ENCODE peak calls at places on chromosomes 11 and 22, in four cellular contexts. K is IMR-90, W is fibroblast of lung, J is mammary epithelial cell. Q is an unnamed sample.

GRCh38 chr11:130202818-130203671 is 43.5 kb downstream of the ST14 start:
- DNase-seq in J (no peak), K (no peak), W (no peak), Q (no peak)

GRCh38 chr11:6655020-6655789 is 404 bp downstream of the DCHS1 start:
- DNase-seq in J (no peak), W (no peak), K (no peak), Q (peak)

GRCh38 chr11:82863209-82863608 is 37.0 kb downstream of the PRCP start:
- DNase-seq in J (no peak), W (no peak), K (no peak), Q (no peak)

GRCh38 chr22:31613904-31614296 is 48.1 kb downstream of the PISD start:
- DNase-seq in K (no peak), J (no peak), W (no peak), Q (no peak)

GRCh38 chr22:38872172-38872830 is at the start of gene CBX6:
- DNase-seq in W (peak), K (peak), J (peak), Q (peak)

GRCh38 chr11:70483077-70483861 is 84.9 kb downstream of the CTTN start:
- DNase-seq in W (peak), J (peak), K (peak), Q (no peak)

GRCh38 chr11:123654566-123655081 is at the start of gene SCN3B:
- DNase-seq in K (peak), W (peak), J (peak), Q (peak)

GRCh38 chr11:57335343-57336110 is at the start of gene SSRP1:
- DNase-seq in K (peak), J (peak), W (peak), Q (peak)

GRCh38 chr11:1779034-1779805 is 15.5 kb upstream of the CTSD start:
- DNase-seq in J (no peak), W (no peak), K (no peak), Q (no peak)

GRCh38 chr11:70212227-70212811 is 9.2 kb downstream of the FADD start:
- DNase-seq in K (no peak), W (no peak), J (no peak), Q (no peak)

GRCh38 chr11:35355102-35355749 is 64.1 kb downstream of the SLC1A2 start:
- DNase-seq in W (no peak), K (no peak), J (peak), Q (no peak)

GRCh38 chr11:39374963-39375698 is 2084.3 kb downstream of the LRRC4C start:
- DNase-seq in K (peak), J (peak), W (peak), Q (peak)

GRCh38 chr11:115869780-115870431 is 365.7 kb upstream of the CADM1 start:
- DNase-seq in K (peak), W (peak), J (peak), Q (peak)

GRCh38 chr11:64675417-64676252 is 47.4 kb downstream of the NRXN2 start:
- DNase-seq in K (peak), J (peak), W (peak), Q (no peak)

GRCh38 chr22:46942816-46943783 is 180.7 kb downstream of the TBC1D22A start:
- DNase-seq in K (no peak), J (no peak), W (no peak), Q (no peak)

GRCh38 chr11:46200537-46201281 is 76.8 kb upstream of the CREB3L1 start:
- DNase-seq in J (peak), W (peak), K (peak), Q (no peak)

GRCh38 chr11:61764606-61765260 is 12.3 kb downstream of the MYRF start:
- DNase-seq in W (no peak), K (no peak), J (no peak), Q (no peak)

GRCh38 chr11:78080818-78081495 is 1.3 kb upstream of the NDUFC2 start:
- DNase-seq in W (peak), J (peak), K (peak), Q (no peak)

GRCh38 chr11:5380740-5381342 is 2.8 kb upstream of the OR51M1 start:
- DNase-seq in K (peak), J (peak), W (peak), Q (peak)

GRCh38 chr11:14107071-14107470 is 144.5 kb downstream of the SPON1 start:
- DNase-seq in J (no peak), W (no peak), K (no peak), Q (peak)

GRCh38 chr22:19974233-19974861 is 32.7 kb upstream of the TXNRD2 start:
- DNase-seq in K (peak), J (no peak), W (peak), Q (peak)

GRCh38 chr22:19976671-19977070 is 35.1 kb upstream of the TXNRD2 start:
- DNase-seq in J (no peak), W (no peak), K (no peak), Q (no peak)

GRCh38 chr22:19973551-19974183 is 32.0 kb upstream of the TXNRD2 start:
- DNase-seq in W (no peak), K (no peak), J (no peak), Q (no peak)

GRCh38 chr22:19975707-19976035 is 34.1 kb upstream of the TXNRD2 start:
- DNase-seq in W (no peak), K (no peak), J (no peak), Q (no peak)

DNA sequence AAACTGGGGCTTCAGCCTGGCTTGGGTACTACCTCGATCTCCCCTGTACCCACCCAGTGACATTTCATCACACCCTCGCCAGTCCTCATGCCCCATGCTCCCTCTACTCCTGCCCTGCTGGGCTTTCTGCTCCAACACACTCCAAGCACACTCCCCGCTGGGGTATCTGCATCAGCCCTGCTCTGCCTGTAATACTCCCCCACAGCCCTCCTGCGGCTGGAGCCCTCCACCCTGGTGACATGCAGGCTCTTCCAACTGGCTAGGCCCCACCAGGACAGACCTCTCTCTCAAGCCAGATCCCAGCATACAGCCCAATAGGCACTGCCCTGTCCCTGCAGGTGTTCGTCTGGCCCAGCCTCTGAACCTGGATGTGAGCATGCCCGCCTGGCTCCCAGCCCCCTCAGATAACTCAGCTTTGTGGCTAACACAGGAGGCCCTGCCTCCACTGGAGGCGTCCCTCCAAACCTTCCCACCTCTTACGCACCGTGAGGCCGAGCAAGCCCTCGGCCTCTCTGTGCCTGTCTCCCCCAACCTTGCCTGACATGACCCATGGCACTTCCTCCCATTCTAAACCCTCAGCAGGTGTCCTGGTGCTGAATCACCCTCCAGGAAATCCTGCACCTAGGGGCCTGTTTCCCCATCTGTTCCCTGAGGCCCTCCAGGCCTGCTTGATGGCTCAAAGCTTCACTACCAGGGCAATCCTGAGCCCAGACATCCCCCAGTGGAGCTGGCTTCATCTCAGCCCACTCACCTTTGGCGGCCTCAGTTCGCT is 33.5 kb upstream of the TXNRD2 start:
- DNase-seq in K (no peak), W (no peak), J (no peak), Q (no peak)
- H3K4me2 ChIP-seq in K (no peak), W (no peak), J (no peak), Q (peak)

GRCh38 chr22:20130319-20130718 is 1.3 kb upstream of the ZDHHC8 start:
- DNase-seq in K (no peak), J (no peak), W (no peak), Q (no peak)
- H3K4me2 ChIP-seq in K (no peak), J (no peak), W (no peak), Q (peak)

GRCh38 chr11:20111871-20112270 is 48.4 kb downstream of the DBX1 start:
- DNase-seq in K (no peak), W (no peak), J (no peak), Q (no peak)
- H3K4me2 ChIP-seq in K (peak), W (peak), J (peak), Q (no peak)

GRCh38 chr22:20875296-20875695 is 16.5 kb downstream of the SNAP29 start:
- DNase-seq in K (no peak), J (no peak), W (no peak), Q (no peak)

GRCh38 chr22:20877715-20878114 is 18.9 kb downstream of the SNAP29 start:
- DNase-seq in J (no peak), K (no peak), W (no peak), Q (no peak)

GRCh38 chr22:20869234-20869633 is 10.4 kb downstream of the SNAP29 start:
- DNase-seq in J (no peak), W (no peak), K (no peak), Q (no peak)

GRCh38 chr22:20868225-20868944 is 9.6 kb downstream of the SNAP29 start:
- DNase-seq in W (no peak), J (no peak), K (peak), Q (no peak)

DNA sequence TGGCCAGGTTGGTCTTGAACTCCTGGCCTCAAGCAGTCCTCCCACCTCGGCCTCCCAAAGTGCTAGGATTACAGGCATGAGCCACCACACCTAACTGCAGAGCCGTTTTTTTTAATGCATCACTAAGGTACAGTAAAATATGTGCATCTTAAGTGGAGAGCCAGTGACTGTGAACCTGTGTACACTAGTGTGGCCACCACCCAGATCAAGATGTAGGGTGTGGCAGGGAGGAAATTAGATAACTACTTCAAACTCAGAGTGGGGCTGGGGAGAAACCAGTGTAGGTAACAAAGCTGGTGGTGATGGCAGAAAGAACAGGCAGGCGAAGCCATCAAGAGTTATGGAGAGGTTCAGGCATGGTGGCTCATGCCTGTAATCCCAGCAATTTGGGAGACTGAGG is 14.4 kb downstream of the SNAP29 start:
- DNase-seq in W (no peak), J (no peak), K (no peak), Q (no peak)
- H3K4me2 ChIP-seq in W (no peak), J (no peak), K (no peak), Q (no peak)

DNA sequence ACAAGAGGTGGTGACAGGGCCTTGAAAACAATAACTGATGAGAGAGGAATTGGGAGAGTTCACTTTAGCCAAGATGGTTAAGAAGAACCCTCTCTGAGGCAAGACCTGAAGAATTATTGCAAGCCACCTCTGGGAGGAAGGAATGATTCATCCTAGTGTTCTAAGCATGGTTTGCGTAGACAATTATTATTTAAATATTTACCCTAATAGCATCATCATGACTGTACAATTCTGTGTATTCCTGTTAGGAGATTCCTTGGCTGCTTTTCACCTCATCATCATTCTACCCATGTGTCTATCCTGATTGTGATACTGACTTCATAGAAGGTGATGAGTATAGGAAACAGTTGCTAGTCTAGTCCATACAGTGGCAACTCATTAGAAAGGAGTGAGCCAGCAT is 264.4 kb downstream of the DDX10 start:
- DNase-seq in W (peak), K (peak), J (peak), Q (no peak)
- H3K4me2 ChIP-seq in W (no peak), K (peak), J (peak), Q (no peak)

Q was measured in neural progenitor cell.